ENCODE peak calls at places on chromosomes 11 and 22, in ten cellular contexts. L, U, S, G, V, Z, C, Y, W and X are unnamed samples.

GRCh38 chr11:126433989-126434949 is 78.8 kb downstream of the ST3GAL4 start:
- DNase-seq in L (no peak), U (no peak), S (no peak), G (no peak), V (no peak), Z (no peak), C (no peak), Y (no peak), W (no peak), X (no peak)

GRCh38 chr11:74871037-74871436 is 77.9 kb downstream of the XRRA1 start:
- DNase-seq in L (no peak), U (no peak), S (no peak), G (no peak), V (no peak), Z (no peak), C (no peak), Y (no peak), W (no peak), X (no peak)

GRCh38 chr11:63845305-63845704 is 6.4 kb downstream of the MARK2 start:
- DNase-seq in L (no peak), U (no peak), S (no peak), G (no peak), V (no peak), Z (no peak), C (peak; percentile 91), Y (no peak), W (no peak), X (peak; percentile 61)

GRCh38 chr11:73242291-73243092 is 24.4 kb downstream of the P2RY2 start:
- DNase-seq in L (peak; percentile 79), U (peak; percentile 87), S (peak; percentile 44), G (peak; percentile 84), V (peak; percentile 84), Z (peak; percentile 78), C (peak; percentile 63), Y (peak; percentile 83), W (peak; percentile 95), X (no peak)

GRCh38 chr22:20799449-20799848 is 25.5 kb downstream of the SERPIND1 start:
- DNase-seq in L (no peak), U (no peak), S (no peak), G (no peak), V (no peak), Z (peak; percentile 65), C (peak; percentile 16), Y (no peak), W (no peak), X (peak; percentile 26)

GRCh38 chr22:50481440-50482106 is at the start of gene ADM2:
- DNase-seq in L (no peak), U (peak; percentile 84), S (peak; percentile 61), G (no peak), V (peak; percentile 98), Z (peak; percentile 94), C (no peak), Y (no peak), W (no peak), X (no peak)

GRCh38 chr11:8354622-8355417 is 91.1 kb upstream of the LMO1 start:
- DNase-seq in L (peak; percentile 71), U (peak; percentile 85), S (no peak), G (no peak), V (no peak), Z (peak; percentile 46), C (peak; percentile 24), Y (no peak), W (peak; percentile 62), X (no peak)

GRCh38 chr11:102202972-102203371 is 92.7 kb downstream of the YAP1 start:
- DNase-seq in L (no peak), U (no peak), S (no peak), G (no peak), V (no peak), Z (no peak), C (no peak), Y (no peak), W (no peak), X (no peak)

GRCh38 chr22:35605787-35606492 is 11.2 kb downstream of the MB start:
- DNase-seq in L (no peak), U (peak; percentile 53), S (no peak), G (no peak), V (no peak), Z (no peak), C (no peak), Y (no peak), W (peak; percentile 65), X (no peak)

GRCh38 chr11:46127150-46127638 is 5.9 kb upstream of the PHF21A start:
- DNase-seq in L (no peak), U (no peak), S (peak; percentile 20), G (peak; percentile 85), V (peak; percentile 89), Z (peak; percentile 56), C (peak; percentile 73), Y (peak; percentile 66), W (no peak), X (peak; percentile 6)

GRCh38 chr11:64226507-64227051 is 505 bp downstream of the NUDT22 start:
- DNase-seq in L (no peak), U (peak; percentile 91), S (no peak), G (peak; percentile 68), V (no peak), Z (peak; percentile 32), C (peak; percentile 31), Y (peak; percentile 79), W (peak; percentile 83), X (no peak)

GRCh38 chr11:85595285-85595884 is 31.8 kb downstream of the DLG2 start:
- DNase-seq in L (no peak), U (no peak), S (no peak), G (no peak), V (peak; percentile 3), Z (peak; percentile 37), C (peak; percentile 8), Y (no peak), W (no peak), X (peak; percentile 18)

GRCh38 chr11:45736424-45736823 is 68.5 kb upstream of the SLC35C1 start:
- DNase-seq in L (no peak), U (no peak), S (no peak), G (no peak), V (no peak), Z (no peak), C (peak; percentile 95), Y (no peak), W (no peak), X (peak; percentile 96)

GRCh38 chr11:32426819-32427615 is 8.3 kb downstream of the WT1 start:
- DNase-seq in L (no peak), U (peak; percentile 68), S (no peak), G (no peak), V (no peak), Z (peak; percentile 62), C (no peak), Y (no peak), W (no peak), X (no peak)

GRCh38 chr11:96319901-96320656 is 22.9 kb downstream of the MAML2 start:
- DNase-seq in L (no peak), U (no peak), S (no peak), G (no peak), V (no peak), Z (no peak), C (no peak), Y (no peak), W (no peak), X (no peak)

GRCh38 chr11:47460571-47461235 is 11.8 kb upstream of the RAPSN start:
- DNase-seq in L (no peak), U (peak; percentile 3), S (no peak), G (no peak), V (no peak), Z (no peak), C (no peak), Y (no peak), W (no peak), X (no peak)

GRCh38 chr11:107017433-107018227 is 646 bp downstream of the GUCY1A2 start:
- DNase-seq in L (peak; percentile 64), U (peak; percentile 89), S (no peak), G (no peak), V (peak; percentile 73), Z (peak; percentile 72), C (no peak), Y (no peak), W (peak; percentile 79), X (no peak)

GRCh38 chr11:109707411-109707810 is 285.4 kb downstream of the C11orf87 start:
- DNase-seq in L (no peak), U (no peak), S (no peak), G (no peak), V (no peak), Z (no peak), C (no peak), Y (no peak), W (no peak), X (no peak)

GRCh38 chr22:48185071-48185470 is 1422.6 kb downstream of the TBC1D22A start:
- DNase-seq in L (no peak), U (no peak), S (no peak), G (no peak), V (no peak), Z (no peak), C (no peak), Y (no peak), W (peak; percentile 60), X (no peak)

GRCh38 chr11:4480577-4481539 is 1.6 kb upstream of the OR52K1 start:
- DNase-seq in L (no peak), U (no peak), S (no peak), G (peak; percentile 64), V (no peak), Z (no peak), C (peak; percentile 77), Y (no peak), W (no peak), X (peak; percentile 69)

GRCh38 chr22:26579331-26579886 is 10.5 kb downstream of the TPST2 start:
- DNase-seq in L (no peak), U (no peak), S (peak; percentile 28), G (peak; percentile 62), V (no peak), Z (no peak), C (no peak), Y (peak; percentile 89), W (no peak), X (no peak)